ENCODE peak calls at places on chromosomes 6 and 20, in ten cellular contexts. One of them, this sample, is unnamed.

GRCh38 chr20:4256886-4257285 is 241.5 kb upstream of the RNF24 start:
- DNase-seq in pancreas: no peak
- DNase-seq in brain microvascular endothelial cell: no peak
- DNase-seq in A549: no peak
- DNase-seq in testis: no peak
- DNase-seq in endodermal cell: no peak
- DNase-seq in CD8-positive, alpha-beta T cell: no peak
- DNase-seq in psoas muscle: no peak
- DNase-seq in dorsolateral prefrontal cortex: no peak
- DNase-seq in astrocyte: no peak
- DNase-seq in this sample: no peak

GRCh38 chr6:24919404-24919892 is 16.3 kb downstream of the RIPOR2 start:
- DNase-seq in pancreas: no peak
- DNase-seq in brain microvascular endothelial cell: no peak
- DNase-seq in A549: no peak
- DNase-seq in testis: no peak
- DNase-seq in endodermal cell: no peak
- DNase-seq in CD8-positive, alpha-beta T cell: no peak
- DNase-seq in psoas muscle: no peak
- DNase-seq in dorsolateral prefrontal cortex: no peak
- DNase-seq in astrocyte: no peak
- DNase-seq in this sample: no peak

GRCh38 chr20:38674178-38675133 is 49.8 kb upstream of the SLC32A1 start:
- DNase-seq in pancreas: peak
- DNase-seq in brain microvascular endothelial cell: peak
- DNase-seq in A549: no peak
- DNase-seq in testis: peak
- DNase-seq in endodermal cell: peak
- DNase-seq in CD8-positive, alpha-beta T cell: peak
- DNase-seq in psoas muscle: peak
- DNase-seq in dorsolateral prefrontal cortex: peak
- DNase-seq in astrocyte: peak
- DNase-seq in this sample: peak

GRCh38 chr20:60977896-60978295 is 274.2 kb upstream of the CDH4 start:
- DNase-seq in pancreas: no peak
- DNase-seq in brain microvascular endothelial cell: no peak
- DNase-seq in A549: no peak
- DNase-seq in testis: no peak
- DNase-seq in endodermal cell: no peak
- DNase-seq in CD8-positive, alpha-beta T cell: no peak
- DNase-seq in psoas muscle: no peak
- DNase-seq in dorsolateral prefrontal cortex: peak
- DNase-seq in astrocyte: no peak
- DNase-seq in this sample: no peak

GRCh38 chr6:156976144-156977088 is 199.2 kb downstream of the ARID1B start:
- DNase-seq in pancreas: no peak
- DNase-seq in brain microvascular endothelial cell: no peak
- DNase-seq in A549: no peak
- DNase-seq in testis: no peak
- DNase-seq in endodermal cell: peak
- DNase-seq in CD8-positive, alpha-beta T cell: no peak
- DNase-seq in psoas muscle: no peak
- DNase-seq in dorsolateral prefrontal cortex: no peak
- DNase-seq in astrocyte: peak
- DNase-seq in this sample: no peak

GRCh38 chr6:113873043-113873667 is 16.0 kb downstream of the MARCKS start:
- DNase-seq in pancreas: peak
- DNase-seq in brain microvascular endothelial cell: no peak
- DNase-seq in A549: peak
- DNase-seq in testis: peak
- DNase-seq in endodermal cell: no peak
- DNase-seq in CD8-positive, alpha-beta T cell: no peak
- DNase-seq in psoas muscle: peak
- DNase-seq in dorsolateral prefrontal cortex: no peak
- DNase-seq in astrocyte: no peak
- DNase-seq in this sample: no peak

GRCh38 chr6:148599967-148600426 is 146.8 kb upstream of the UST start:
- DNase-seq in pancreas: no peak
- DNase-seq in brain microvascular endothelial cell: no peak
- DNase-seq in A549: no peak
- DNase-seq in testis: no peak
- DNase-seq in endodermal cell: peak
- DNase-seq in CD8-positive, alpha-beta T cell: no peak
- DNase-seq in psoas muscle: no peak
- DNase-seq in dorsolateral prefrontal cortex: no peak
- DNase-seq in astrocyte: no peak
- DNase-seq in this sample: peak

GRCh38 chr6:137878810-137879285 is 11.8 kb downstream of the TNFAIP3 start:
- DNase-seq in pancreas: no peak
- DNase-seq in brain microvascular endothelial cell: no peak
- DNase-seq in A549: no peak
- DNase-seq in testis: no peak
- DNase-seq in endodermal cell: peak
- DNase-seq in CD8-positive, alpha-beta T cell: peak
- DNase-seq in psoas muscle: peak
- DNase-seq in dorsolateral prefrontal cortex: no peak
- DNase-seq in astrocyte: no peak
- DNase-seq in this sample: no peak

GRCh38 chr6:97469451-97469850 is 186.4 kb upstream of the MMS22L start:
- DNase-seq in pancreas: no peak
- DNase-seq in brain microvascular endothelial cell: no peak
- DNase-seq in A549: no peak
- DNase-seq in testis: no peak
- DNase-seq in endodermal cell: no peak
- DNase-seq in CD8-positive, alpha-beta T cell: no peak
- DNase-seq in psoas muscle: no peak
- DNase-seq in dorsolateral prefrontal cortex: no peak
- DNase-seq in astrocyte: no peak
- DNase-seq in this sample: no peak

GRCh38 chr6:113870917-113871316 is 13.8 kb downstream of the MARCKS start:
- DNase-seq in pancreas: no peak
- DNase-seq in brain microvascular endothelial cell: no peak
- DNase-seq in A549: no peak
- DNase-seq in testis: no peak
- DNase-seq in endodermal cell: no peak
- DNase-seq in CD8-positive, alpha-beta T cell: no peak
- DNase-seq in psoas muscle: no peak
- DNase-seq in dorsolateral prefrontal cortex: no peak
- DNase-seq in astrocyte: no peak
- DNase-seq in this sample: no peak

GRCh38 chr6:110430236-110430635 is 14.9 kb upstream of the DDO start:
- DNase-seq in pancreas: no peak
- DNase-seq in brain microvascular endothelial cell: no peak
- DNase-seq in A549: no peak
- DNase-seq in testis: no peak
- DNase-seq in endodermal cell: peak
- DNase-seq in CD8-positive, alpha-beta T cell: no peak
- DNase-seq in psoas muscle: no peak
- DNase-seq in dorsolateral prefrontal cortex: no peak
- DNase-seq in astrocyte: no peak
- DNase-seq in this sample: no peak

GRCh38 chr6:89242574-89243330 is 25.6 kb upstream of the GABRR1 start:
- DNase-seq in pancreas: peak
- DNase-seq in brain microvascular endothelial cell: peak
- DNase-seq in A549: peak
- DNase-seq in testis: no peak
- DNase-seq in endodermal cell: peak
- DNase-seq in CD8-positive, alpha-beta T cell: no peak
- DNase-seq in psoas muscle: no peak
- DNase-seq in dorsolateral prefrontal cortex: no peak
- DNase-seq in astrocyte: peak
- DNase-seq in this sample: peak

GRCh38 chr6:168060521-168060931 is 18.5 kb downstream of the FRMD1 start:
- DNase-seq in pancreas: peak
- DNase-seq in brain microvascular endothelial cell: peak
- DNase-seq in A549: peak
- DNase-seq in testis: peak
- DNase-seq in endodermal cell: peak
- DNase-seq in CD8-positive, alpha-beta T cell: no peak
- DNase-seq in psoas muscle: peak
- DNase-seq in dorsolateral prefrontal cortex: peak
- DNase-seq in astrocyte: peak
- DNase-seq in this sample: peak

GRCh38 chr6:148959008-148959407 is 212.2 kb downstream of the UST start:
- DNase-seq in pancreas: no peak
- DNase-seq in brain microvascular endothelial cell: no peak
- DNase-seq in A549: no peak
- DNase-seq in testis: no peak
- DNase-seq in endodermal cell: no peak
- DNase-seq in CD8-positive, alpha-beta T cell: no peak
- DNase-seq in psoas muscle: no peak
- DNase-seq in dorsolateral prefrontal cortex: no peak
- DNase-seq in astrocyte: no peak
- DNase-seq in this sample: no peak

GRCh38 chr20:2382833-2383232 is 2.1 kb downstream of the TGM6 start:
- DNase-seq in pancreas: no peak
- DNase-seq in brain microvascular endothelial cell: no peak
- DNase-seq in A549: no peak
- DNase-seq in testis: no peak
- DNase-seq in endodermal cell: no peak
- DNase-seq in CD8-positive, alpha-beta T cell: no peak
- DNase-seq in psoas muscle: no peak
- DNase-seq in dorsolateral prefrontal cortex: no peak
- DNase-seq in astrocyte: no peak
- DNase-seq in this sample: no peak

GRCh38 chr6:163945813-163946212 is 531.3 kb downstream of the QKI start:
- DNase-seq in pancreas: no peak
- DNase-seq in brain microvascular endothelial cell: no peak
- DNase-seq in A549: no peak
- DNase-seq in testis: no peak
- DNase-seq in endodermal cell: no peak
- DNase-seq in CD8-positive, alpha-beta T cell: no peak
- DNase-seq in psoas muscle: no peak
- DNase-seq in dorsolateral prefrontal cortex: no peak
- DNase-seq in astrocyte: no peak
- DNase-seq in this sample: no peak

DNA sequence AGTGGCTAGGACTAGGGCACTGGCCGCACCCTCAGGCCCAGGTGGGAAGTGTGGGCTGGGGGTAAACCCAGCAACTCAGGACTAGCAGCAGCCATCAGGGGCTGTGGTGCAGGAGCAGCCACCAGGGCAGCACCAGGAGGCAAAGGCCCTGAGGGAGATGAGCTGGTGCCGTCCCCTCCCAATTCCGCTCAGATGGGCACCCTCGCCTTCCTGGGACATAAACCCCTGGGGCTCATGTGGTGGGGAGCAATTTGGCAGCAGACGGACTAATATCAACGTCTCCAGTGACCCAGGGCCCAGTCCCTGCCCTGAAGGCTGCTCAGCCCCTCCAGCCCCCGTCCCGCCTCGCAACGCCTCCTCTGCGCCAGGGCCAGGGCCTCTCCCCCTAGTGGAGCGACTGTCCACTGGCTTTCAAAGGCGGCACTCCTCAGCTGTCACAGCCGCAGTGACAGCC is 349.7 kb downstream of the ZFAND3 start:
- DNase-seq in pancreas: no peak
- DNase-seq in brain microvascular endothelial cell: no peak
- DNase-seq in A549: no peak
- DNase-seq in testis: no peak
- DNase-seq in endodermal cell: peak
- DNase-seq in CD8-positive, alpha-beta T cell: no peak
- DNase-seq in psoas muscle: no peak
- DNase-seq in dorsolateral prefrontal cortex: peak
- DNase-seq in astrocyte: no peak
- DNase-seq in this sample: no peak
- TF ChIP-seq CTCF in pancreas: no peak
- TF ChIP-seq CTCF in brain microvascular endothelial cell: peak
- TF ChIP-seq CTCF in A549: no peak
- TF ChIP-seq CTCF in testis: no peak
- TF ChIP-seq CTCF in endodermal cell: peak
- TF ChIP-seq CTCF in CD8-positive, alpha-beta T cell: no peak
- TF ChIP-seq CTCF in psoas muscle: peak
- TF ChIP-seq CTCF in dorsolateral prefrontal cortex: no peak
- TF ChIP-seq CTCF in astrocyte: no peak
- TF ChIP-seq CTCF in this sample: no peak

DNA sequence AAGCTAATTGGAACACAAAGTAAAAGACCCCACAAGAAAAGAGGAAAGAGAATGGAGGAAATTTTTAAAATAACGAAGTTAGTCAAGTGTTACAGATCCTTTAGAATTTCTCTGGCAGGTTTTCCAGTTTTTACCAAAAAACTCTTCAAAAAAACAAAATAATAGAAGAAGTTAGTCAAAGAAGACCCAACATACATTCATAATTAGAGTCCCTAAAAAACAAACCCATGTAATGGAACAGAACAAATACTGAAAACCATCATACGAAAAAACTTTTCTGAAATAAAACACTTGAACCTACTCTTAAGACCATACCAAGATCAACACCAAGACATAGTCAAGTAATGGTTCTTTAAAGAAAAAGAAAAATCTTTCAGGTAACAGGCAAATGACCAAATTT is 31.6 kb downstream of the RANBP9 start:
- DNase-seq in pancreas: no peak
- DNase-seq in brain microvascular endothelial cell: no peak
- DNase-seq in A549: no peak
- DNase-seq in testis: no peak
- DNase-seq in endodermal cell: no peak
- DNase-seq in CD8-positive, alpha-beta T cell: no peak
- DNase-seq in psoas muscle: no peak
- DNase-seq in dorsolateral prefrontal cortex: no peak
- DNase-seq in astrocyte: no peak
- DNase-seq in this sample: no peak
- H3K27ac ChIP-seq in pancreas: no peak
- H3K27ac ChIP-seq in brain microvascular endothelial cell: no peak
- H3K27ac ChIP-seq in A549: no peak
- H3K27ac ChIP-seq in testis: no peak
- H3K27ac ChIP-seq in endodermal cell: no peak
- H3K27ac ChIP-seq in CD8-positive, alpha-beta T cell: no peak
- H3K27ac ChIP-seq in psoas muscle: no peak
- H3K27ac ChIP-seq in dorsolateral prefrontal cortex: no peak
- H3K27ac ChIP-seq in astrocyte: no peak
- H3K27ac ChIP-seq in this sample: no peak

GRCh38 chr20:52722926-52723325 is 249.2 kb upstream of the TSHZ2 start:
- DNase-seq in pancreas: no peak
- DNase-seq in brain microvascular endothelial cell: no peak
- DNase-seq in A549: no peak
- DNase-seq in testis: no peak
- DNase-seq in endodermal cell: no peak
- DNase-seq in CD8-positive, alpha-beta T cell: no peak
- DNase-seq in psoas muscle: no peak
- DNase-seq in dorsolateral prefrontal cortex: no peak
- DNase-seq in astrocyte: no peak
- DNase-seq in this sample: no peak
- H3K4me3 ChIP-seq in pancreas: no peak
- H3K4me3 ChIP-seq in brain microvascular endothelial cell: no peak
- H3K4me3 ChIP-seq in A549: no peak
- H3K4me3 ChIP-seq in testis: no peak
- H3K4me3 ChIP-seq in endodermal cell: no peak
- H3K4me3 ChIP-seq in CD8-positive, alpha-beta T cell: no peak
- H3K4me3 ChIP-seq in psoas muscle: no peak
- H3K4me3 ChIP-seq in dorsolateral prefrontal cortex: no peak
- H3K4me3 ChIP-seq in astrocyte: no peak
- H3K4me3 ChIP-seq in this sample: no peak

DNA sequence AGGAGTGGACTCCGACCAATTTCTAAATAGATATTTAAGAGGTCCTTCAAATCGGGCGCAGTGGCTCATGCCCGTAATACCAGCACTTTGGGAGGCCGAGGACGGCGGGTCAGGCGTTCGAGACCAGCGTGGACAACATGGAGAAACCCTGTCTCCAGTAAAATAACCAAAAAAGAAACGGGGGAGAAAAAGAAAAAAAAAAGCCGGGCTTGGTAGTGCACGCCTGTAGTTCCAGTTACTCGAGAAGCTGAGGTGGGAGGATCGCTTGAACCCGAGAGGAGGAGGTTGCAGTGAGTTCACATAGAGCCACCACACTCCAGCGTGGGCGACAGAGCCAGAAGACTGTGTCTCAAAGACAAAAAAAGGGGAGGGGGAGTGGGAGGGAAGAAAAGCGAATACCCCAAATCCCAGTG is 53.3 kb upstream of the HFE start:
- DNase-seq in pancreas: no peak
- DNase-seq in brain microvascular endothelial cell: no peak
- DNase-seq in A549: no peak
- DNase-seq in testis: no peak
- DNase-seq in endodermal cell: peak
- DNase-seq in CD8-positive, alpha-beta T cell: no peak
- DNase-seq in psoas muscle: peak
- DNase-seq in dorsolateral prefrontal cortex: no peak
- DNase-seq in astrocyte: no peak
- DNase-seq in this sample: no peak
- TF ChIP-seq CTCF in pancreas: no peak
- TF ChIP-seq CTCF in brain microvascular endothelial cell: no peak
- TF ChIP-seq CTCF in A549: no peak
- TF ChIP-seq CTCF in testis: no peak
- TF ChIP-seq CTCF in endodermal cell: no peak
- TF ChIP-seq CTCF in CD8-positive, alpha-beta T cell: no peak
- TF ChIP-seq CTCF in psoas muscle: no peak
- TF ChIP-seq CTCF in dorsolateral prefrontal cortex: no peak
- TF ChIP-seq CTCF in astrocyte: no peak
- TF ChIP-seq CTCF in this sample: no peak